ENCODE peak calls at places on chromosomes 4 and X, in nine cellular contexts. One of them, this sample, is unnamed.

GRCh38 chr4:139655116-139655515 is 10.5 kb upstream of the MGST2 start:
- DNase-seq in pancreas: no peak
- DNase-seq in RPMI8226: peak; percentile 16
- DNase-seq in activated T-helper 1 cell treated with anti-CD3 and anti-CD28 coated beads, Interleukin-12 subunit alpha, Interleukin-12 subunit beta, Interleukin-2, Interleukin-4 antibody, amounts not matched to agents 30 ng/mL and 10 ng/mL and 1 ng/mL, durations not matched to agents 14 hours and 24 hours and 36 hours: no peak
- DNase-seq in activated B cell treated with CpG ODN at 0.5 μM for 24 hours: no peak
- DNase-seq in kidney tubule cell: peak; percentile 33
- DNase-seq in EL: peak; percentile 36
- DNase-seq in cardiac fibroblast: peak; percentile 83
- DNase-seq in AG10803: peak; percentile 72
- DNase-seq in this sample: peak; percentile 40

GRCh38 chr4:29277381-29277780 is 1442.8 kb upstream of the PCDH7 start:
- DNase-seq in activated T-helper 1 cell treated with anti-CD3 and anti-CD28 coated beads, Interleukin-12 subunit alpha, Interleukin-12 subunit beta, Interleukin-2, Interleukin-4 antibody, amounts not matched to agents 30 ng/mL and 10 ng/mL and 1 ng/mL, durations not matched to agents 14 hours and 24 hours and 36 hours: no peak
- DNase-seq in kidney tubule cell: no peak
- DNase-seq in RPMI8226: no peak
- DNase-seq in activated B cell treated with CpG ODN at 0.5 μM for 24 hours: no peak
- DNase-seq in cardiac fibroblast: peak; percentile 49
- DNase-seq in pancreas: no peak
- DNase-seq in EL: peak; percentile 72
- DNase-seq in AG10803: no peak
- DNase-seq in this sample: peak; percentile 75

GRCh38 chrX:42696551-42697129 is 81.3 kb downstream of the PPP1R2C start:
- DNase-seq in activated B cell treated with CpG ODN at 0.5 μM for 24 hours: no peak
- DNase-seq in AG10803: no peak
- DNase-seq in RPMI8226: no peak
- DNase-seq in EL: no peak
- DNase-seq in activated T-helper 1 cell treated with anti-CD3 and anti-CD28 coated beads, Interleukin-12 subunit alpha, Interleukin-12 subunit beta, Interleukin-2, Interleukin-4 antibody, amounts not matched to agents 30 ng/mL and 10 ng/mL and 1 ng/mL, durations not matched to agents 14 hours and 24 hours and 36 hours: no peak
- DNase-seq in pancreas: no peak
- DNase-seq in cardiac fibroblast: no peak
- DNase-seq in kidney tubule cell: no peak
- DNase-seq in this sample: no peak

GRCh38 chr4:7417639-7418038 is 17.1 kb downstream of the PSAPL1 start:
- DNase-seq in AG10803: no peak
- DNase-seq in pancreas: peak; percentile 2
- DNase-seq in cardiac fibroblast: no peak
- DNase-seq in activated B cell treated with CpG ODN at 0.5 μM for 24 hours: no peak
- DNase-seq in EL: no peak
- DNase-seq in activated T-helper 1 cell treated with anti-CD3 and anti-CD28 coated beads, Interleukin-12 subunit alpha, Interleukin-12 subunit beta, Interleukin-2, Interleukin-4 antibody, amounts not matched to agents 30 ng/mL and 10 ng/mL and 1 ng/mL, durations not matched to agents 14 hours and 24 hours and 36 hours: no peak
- DNase-seq in kidney tubule cell: no peak
- DNase-seq in RPMI8226: no peak
- DNase-seq in this sample: no peak

GRCh38 chr4:17556498-17556897 is 20.5 kb upstream of the LAP3 start:
- DNase-seq in pancreas: no peak
- DNase-seq in AG10803: no peak
- DNase-seq in activated B cell treated with CpG ODN at 0.5 μM for 24 hours: no peak
- DNase-seq in EL: no peak
- DNase-seq in RPMI8226: no peak
- DNase-seq in cardiac fibroblast: no peak
- DNase-seq in kidney tubule cell: no peak
- DNase-seq in activated T-helper 1 cell treated with anti-CD3 and anti-CD28 coated beads, Interleukin-12 subunit alpha, Interleukin-12 subunit beta, Interleukin-2, Interleukin-4 antibody, amounts not matched to agents 30 ng/mL and 10 ng/mL and 1 ng/mL, durations not matched to agents 14 hours and 24 hours and 36 hours: no peak
- DNase-seq in this sample: no peak

GRCh38 chrX:68808686-68809357 is 20.0 kb upstream of the EFNB1 start:
- DNase-seq in activated T-helper 1 cell treated with anti-CD3 and anti-CD28 coated beads, Interleukin-12 subunit alpha, Interleukin-12 subunit beta, Interleukin-2, Interleukin-4 antibody, amounts not matched to agents 30 ng/mL and 10 ng/mL and 1 ng/mL, durations not matched to agents 14 hours and 24 hours and 36 hours: no peak
- DNase-seq in RPMI8226: peak; percentile 28
- DNase-seq in EL: peak; percentile 16
- DNase-seq in pancreas: no peak
- DNase-seq in cardiac fibroblast: peak; percentile 43
- DNase-seq in activated B cell treated with CpG ODN at 0.5 μM for 24 hours: no peak
- DNase-seq in AG10803: peak; percentile 18
- DNase-seq in kidney tubule cell: peak; percentile 23
- DNase-seq in this sample: peak; percentile 7

GRCh38 chr4:761739-762138 is 56.1 kb downstream of the PCGF3 start:
- DNase-seq in activated T-helper 1 cell treated with anti-CD3 and anti-CD28 coated beads, Interleukin-12 subunit alpha, Interleukin-12 subunit beta, Interleukin-2, Interleukin-4 antibody, amounts not matched to agents 30 ng/mL and 10 ng/mL and 1 ng/mL, durations not matched to agents 14 hours and 24 hours and 36 hours: no peak
- DNase-seq in kidney tubule cell: no peak
- DNase-seq in activated B cell treated with CpG ODN at 0.5 μM for 24 hours: no peak
- DNase-seq in cardiac fibroblast: no peak
- DNase-seq in RPMI8226: no peak
- DNase-seq in EL: no peak
- DNase-seq in AG10803: no peak
- DNase-seq in pancreas: no peak
- DNase-seq in this sample: no peak

GRCh38 chr4:37760840-37761239 is 65.6 kb upstream of the PGM2 start:
- DNase-seq in pancreas: no peak
- DNase-seq in kidney tubule cell: no peak
- DNase-seq in activated B cell treated with CpG ODN at 0.5 μM for 24 hours: no peak
- DNase-seq in RPMI8226: no peak
- DNase-seq in cardiac fibroblast: no peak
- DNase-seq in activated T-helper 1 cell treated with anti-CD3 and anti-CD28 coated beads, Interleukin-12 subunit alpha, Interleukin-12 subunit beta, Interleukin-2, Interleukin-4 antibody, amounts not matched to agents 30 ng/mL and 10 ng/mL and 1 ng/mL, durations not matched to agents 14 hours and 24 hours and 36 hours: no peak
- DNase-seq in EL: no peak
- DNase-seq in AG10803: no peak
- DNase-seq in this sample: no peak

GRCh38 chrX:110755611-110756010 is 40.0 kb downstream of the CHRDL1 start:
- DNase-seq in activated B cell treated with CpG ODN at 0.5 μM for 24 hours: no peak
- DNase-seq in cardiac fibroblast: no peak
- DNase-seq in AG10803: peak; percentile 23
- DNase-seq in EL: peak; percentile 24
- DNase-seq in pancreas: no peak
- DNase-seq in RPMI8226: no peak
- DNase-seq in activated T-helper 1 cell treated with anti-CD3 and anti-CD28 coated beads, Interleukin-12 subunit alpha, Interleukin-12 subunit beta, Interleukin-2, Interleukin-4 antibody, amounts not matched to agents 30 ng/mL and 10 ng/mL and 1 ng/mL, durations not matched to agents 14 hours and 24 hours and 36 hours: no peak
- DNase-seq in kidney tubule cell: peak; percentile 78
- DNase-seq in this sample: peak; percentile 67

GRCh38 chrX:115330498-115331138 is 41.1 kb downstream of the LUZP4 start:
- DNase-seq in EL: peak; percentile 63
- DNase-seq in cardiac fibroblast: peak; percentile 74
- DNase-seq in kidney tubule cell: peak; percentile 71
- DNase-seq in AG10803: peak; percentile 68
- DNase-seq in activated B cell treated with CpG ODN at 0.5 μM for 24 hours: no peak
- DNase-seq in activated T-helper 1 cell treated with anti-CD3 and anti-CD28 coated beads, Interleukin-12 subunit alpha, Interleukin-12 subunit beta, Interleukin-2, Interleukin-4 antibody, amounts not matched to agents 30 ng/mL and 10 ng/mL and 1 ng/mL, durations not matched to agents 14 hours and 24 hours and 36 hours: no peak
- DNase-seq in pancreas: peak; percentile 29
- DNase-seq in RPMI8226: peak; percentile 63
- DNase-seq in this sample: peak; percentile 70

GRCh38 chr4:161252520-161253141 is 911.2 kb downstream of the FSTL5 start:
- DNase-seq in cardiac fibroblast: peak; percentile 23
- DNase-seq in activated B cell treated with CpG ODN at 0.5 μM for 24 hours: no peak
- DNase-seq in activated T-helper 1 cell treated with anti-CD3 and anti-CD28 coated beads, Interleukin-12 subunit alpha, Interleukin-12 subunit beta, Interleukin-2, Interleukin-4 antibody, amounts not matched to agents 30 ng/mL and 10 ng/mL and 1 ng/mL, durations not matched to agents 14 hours and 24 hours and 36 hours: no peak
- DNase-seq in EL: no peak
- DNase-seq in pancreas: no peak
- DNase-seq in AG10803: peak; percentile 9
- DNase-seq in RPMI8226: peak; percentile 33
- DNase-seq in kidney tubule cell: peak; percentile 41
- DNase-seq in this sample: peak; percentile 29

GRCh38 chr4:83767017-83767541 is 231.2 kb downstream of the GPAT3 start:
- DNase-seq in pancreas: no peak
- DNase-seq in cardiac fibroblast: no peak
- DNase-seq in RPMI8226: no peak
- DNase-seq in activated B cell treated with CpG ODN at 0.5 μM for 24 hours: no peak
- DNase-seq in EL: no peak
- DNase-seq in activated T-helper 1 cell treated with anti-CD3 and anti-CD28 coated beads, Interleukin-12 subunit alpha, Interleukin-12 subunit beta, Interleukin-2, Interleukin-4 antibody, amounts not matched to agents 30 ng/mL and 10 ng/mL and 1 ng/mL, durations not matched to agents 14 hours and 24 hours and 36 hours: no peak
- DNase-seq in AG10803: no peak
- DNase-seq in kidney tubule cell: no peak
- DNase-seq in this sample: no peak

GRCh38 chr4:59553739-59554126 is 1646.4 kb upstream of the ADGRL3 start:
- DNase-seq in activated B cell treated with CpG ODN at 0.5 μM for 24 hours: no peak
- DNase-seq in pancreas: no peak
- DNase-seq in RPMI8226: peak; percentile 20
- DNase-seq in AG10803: peak; percentile 17
- DNase-seq in EL: peak; percentile 55
- DNase-seq in kidney tubule cell: peak; percentile 67
- DNase-seq in cardiac fibroblast: peak; percentile 70
- DNase-seq in activated T-helper 1 cell treated with anti-CD3 and anti-CD28 coated beads, Interleukin-12 subunit alpha, Interleukin-12 subunit beta, Interleukin-2, Interleukin-4 antibody, amounts not matched to agents 30 ng/mL and 10 ng/mL and 1 ng/mL, durations not matched to agents 14 hours and 24 hours and 36 hours: no peak
- DNase-seq in this sample: peak; percentile 67

GRCh38 chrX:150849996-150850720 is 48.3 kb downstream of the CD99L2 start:
- DNase-seq in cardiac fibroblast: no peak
- DNase-seq in activated T-helper 1 cell treated with anti-CD3 and anti-CD28 coated beads, Interleukin-12 subunit alpha, Interleukin-12 subunit beta, Interleukin-2, Interleukin-4 antibody, amounts not matched to agents 30 ng/mL and 10 ng/mL and 1 ng/mL, durations not matched to agents 14 hours and 24 hours and 36 hours: no peak
- DNase-seq in EL: no peak
- DNase-seq in pancreas: no peak
- DNase-seq in activated B cell treated with CpG ODN at 0.5 μM for 24 hours: no peak
- DNase-seq in RPMI8226: no peak
- DNase-seq in AG10803: no peak
- DNase-seq in kidney tubule cell: no peak
- DNase-seq in this sample: no peak

GRCh38 chr4:53505947-53506346 is 85.3 kb downstream of the LNX1 start:
- DNase-seq in activated T-helper 1 cell treated with anti-CD3 and anti-CD28 coated beads, Interleukin-12 subunit alpha, Interleukin-12 subunit beta, Interleukin-2, Interleukin-4 antibody, amounts not matched to agents 30 ng/mL and 10 ng/mL and 1 ng/mL, durations not matched to agents 14 hours and 24 hours and 36 hours: no peak
- DNase-seq in AG10803: no peak
- DNase-seq in pancreas: no peak
- DNase-seq in cardiac fibroblast: peak; percentile 45
- DNase-seq in RPMI8226: no peak
- DNase-seq in kidney tubule cell: no peak
- DNase-seq in activated B cell treated with CpG ODN at 0.5 μM for 24 hours: no peak
- DNase-seq in EL: no peak
- DNase-seq in this sample: no peak

GRCh38 chr4:140756292-140757219 is at the start of gene TBC1D9:
- DNase-seq in cardiac fibroblast: peak; percentile 82
- DNase-seq in pancreas: peak; percentile 87
- DNase-seq in activated T-helper 1 cell treated with anti-CD3 and anti-CD28 coated beads, Interleukin-12 subunit alpha, Interleukin-12 subunit beta, Interleukin-2, Interleukin-4 antibody, amounts not matched to agents 30 ng/mL and 10 ng/mL and 1 ng/mL, durations not matched to agents 14 hours and 24 hours and 36 hours: no peak
- DNase-seq in activated B cell treated with CpG ODN at 0.5 μM for 24 hours: peak; percentile 70
- DNase-seq in AG10803: peak; percentile 78
- DNase-seq in kidney tubule cell: peak; percentile 96
- DNase-seq in EL: peak; percentile 90
- DNase-seq in RPMI8226: peak; percentile 95
- DNase-seq in this sample: peak; percentile 68

GRCh38 chrX:23540532-23540931 is 126.8 kb upstream of the PRDX4 start:
- DNase-seq in cardiac fibroblast: no peak
- DNase-seq in RPMI8226: no peak
- DNase-seq in activated T-helper 1 cell treated with anti-CD3 and anti-CD28 coated beads, Interleukin-12 subunit alpha, Interleukin-12 subunit beta, Interleukin-2, Interleukin-4 antibody, amounts not matched to agents 30 ng/mL and 10 ng/mL and 1 ng/mL, durations not matched to agents 14 hours and 24 hours and 36 hours: no peak
- DNase-seq in EL: no peak
- DNase-seq in AG10803: no peak
- DNase-seq in activated B cell treated with CpG ODN at 0.5 μM for 24 hours: no peak
- DNase-seq in pancreas: no peak
- DNase-seq in kidney tubule cell: no peak
- DNase-seq in this sample: no peak

GRCh38 chr4:138870739-138871633 is 144.6 kb upstream of the NOCT start:
- DNase-seq in activated T-helper 1 cell treated with anti-CD3 and anti-CD28 coated beads, Interleukin-12 subunit alpha, Interleukin-12 subunit beta, Interleukin-2, Interleukin-4 antibody, amounts not matched to agents 30 ng/mL and 10 ng/mL and 1 ng/mL, durations not matched to agents 14 hours and 24 hours and 36 hours: peak; percentile 7
- DNase-seq in cardiac fibroblast: peak; percentile 80
- DNase-seq in AG10803: peak; percentile 70
- DNase-seq in RPMI8226: peak; percentile 53
- DNase-seq in pancreas: peak; percentile 33
- DNase-seq in kidney tubule cell: peak; percentile 77
- DNase-seq in EL: peak; percentile 72
- DNase-seq in activated B cell treated with CpG ODN at 0.5 μM for 24 hours: no peak
- DNase-seq in this sample: peak; percentile 83

GRCh38 chr4:156931267-156931666 is 40.3 kb downstream of the PDGFC start:
- DNase-seq in RPMI8226: no peak
- DNase-seq in activated B cell treated with CpG ODN at 0.5 μM for 24 hours: no peak
- DNase-seq in pancreas: peak; percentile 47
- DNase-seq in activated T-helper 1 cell treated with anti-CD3 and anti-CD28 coated beads, Interleukin-12 subunit alpha, Interleukin-12 subunit beta, Interleukin-2, Interleukin-4 antibody, amounts not matched to agents 30 ng/mL and 10 ng/mL and 1 ng/mL, durations not matched to agents 14 hours and 24 hours and 36 hours: no peak
- DNase-seq in AG10803: peak; percentile 87
- DNase-seq in kidney tubule cell: peak; percentile 86
- DNase-seq in cardiac fibroblast: peak; percentile 93
- DNase-seq in EL: peak; percentile 75
- DNase-seq in this sample: peak; percentile 95

GRCh38 chr4:150342945-150343344 is 239.0 kb upstream of the MAB21L2 start:
- DNase-seq in activated B cell treated with CpG ODN at 0.5 μM for 24 hours: no peak
- DNase-seq in pancreas: no peak
- DNase-seq in cardiac fibroblast: no peak
- DNase-seq in RPMI8226: no peak
- DNase-seq in kidney tubule cell: no peak
- DNase-seq in activated T-helper 1 cell treated with anti-CD3 and anti-CD28 coated beads, Interleukin-12 subunit alpha, Interleukin-12 subunit beta, Interleukin-2, Interleukin-4 antibody, amounts not matched to agents 30 ng/mL and 10 ng/mL and 1 ng/mL, durations not matched to agents 14 hours and 24 hours and 36 hours: no peak
- DNase-seq in AG10803: peak; percentile 16
- DNase-seq in EL: no peak
- DNase-seq in this sample: no peak

GRCh38 chrX:73267979-73268378 is 53.3 kb upstream of the NAP1L2 start:
- DNase-seq in pancreas: no peak
- DNase-seq in EL: no peak
- DNase-seq in RPMI8226: no peak
- DNase-seq in cardiac fibroblast: no peak
- DNase-seq in kidney tubule cell: no peak
- DNase-seq in activated B cell treated with CpG ODN at 0.5 μM for 24 hours: no peak
- DNase-seq in activated T-helper 1 cell treated with anti-CD3 and anti-CD28 coated beads, Interleukin-12 subunit alpha, Interleukin-12 subunit beta, Interleukin-2, Interleukin-4 antibody, amounts not matched to agents 30 ng/mL and 10 ng/mL and 1 ng/mL, durations not matched to agents 14 hours and 24 hours and 36 hours: no peak
- DNase-seq in AG10803: no peak
- DNase-seq in this sample: no peak

GRCh38 chrX:72041901-72042859 is 89.5 kb downstream of the RTL5 start:
- DNase-seq in EL: no peak
- DNase-seq in kidney tubule cell: no peak
- DNase-seq in activated T-helper 1 cell treated with anti-CD3 and anti-CD28 coated beads, Interleukin-12 subunit alpha, Interleukin-12 subunit beta, Interleukin-2, Interleukin-4 antibody, amounts not matched to agents 30 ng/mL and 10 ng/mL and 1 ng/mL, durations not matched to agents 14 hours and 24 hours and 36 hours: no peak
- DNase-seq in pancreas: no peak
- DNase-seq in activated B cell treated with CpG ODN at 0.5 μM for 24 hours: no peak
- DNase-seq in RPMI8226: no peak
- DNase-seq in AG10803: peak; percentile 30
- DNase-seq in cardiac fibroblast: no peak
- DNase-seq in this sample: peak; percentile 58

GRCh38 chrX:131985526-131986049 is 37.5 kb upstream of the STK26 start:
- DNase-seq in activated B cell treated with CpG ODN at 0.5 μM for 24 hours: no peak
- DNase-seq in RPMI8226: no peak
- DNase-seq in pancreas: no peak
- DNase-seq in AG10803: no peak
- DNase-seq in cardiac fibroblast: no peak
- DNase-seq in kidney tubule cell: no peak
- DNase-seq in EL: no peak
- DNase-seq in activated T-helper 1 cell treated with anti-CD3 and anti-CD28 coated beads, Interleukin-12 subunit alpha, Interleukin-12 subunit beta, Interleukin-2, Interleukin-4 antibody, amounts not matched to agents 30 ng/mL and 10 ng/mL and 1 ng/mL, durations not matched to agents 14 hours and 24 hours and 36 hours: no peak
- DNase-seq in this sample: no peak

GRCh38 chr4:47213971-47214370 is 182.6 kb downstream of the GABRB1 start:
- DNase-seq in activated T-helper 1 cell treated with anti-CD3 and anti-CD28 coated beads, Interleukin-12 subunit alpha, Interleukin-12 subunit beta, Interleukin-2, Interleukin-4 antibody, amounts not matched to agents 30 ng/mL and 10 ng/mL and 1 ng/mL, durations not matched to agents 14 hours and 24 hours and 36 hours: no peak
- DNase-seq in kidney tubule cell: peak; percentile 94
- DNase-seq in EL: peak; percentile 92
- DNase-seq in activated B cell treated with CpG ODN at 0.5 μM for 24 hours: no peak
- DNase-seq in AG10803: peak; percentile 53
- DNase-seq in pancreas: no peak
- DNase-seq in RPMI8226: no peak
- DNase-seq in cardiac fibroblast: peak; percentile 97
- DNase-seq in this sample: peak; percentile 95

This sample was measured in astrocyte of the spinal cord.